ENCODE peak calls at places on chromosomes 13 and 19, in four cellular contexts. D is A549, J is K562, O is HepG2. W is an unnamed sample.

GRCh38 chr19:19051478-19052213 is 12.1 kb upstream of the SLC25A42 start:
- DNase-seq in D (no peak), J (peak), O (no peak), W (no peak)

GRCh38 chr13:82062772-82063171 is 1721.8 kb upstream of the SPRY2 start:
- DNase-seq in D (no peak), J (no peak), O (no peak), W (no peak)

GRCh38 chr19:37309834-37310575 is 60.9 kb upstream of the ZNF527 start:
- DNase-seq in D (peak), J (no peak), O (no peak), W (no peak)

GRCh38 chr13:87498681-87499080 is 172.5 kb upstream of the SLITRK5 start:
- DNase-seq in D (peak), J (no peak), O (peak), W (no peak)

GRCh38 chr13:113879017-113879416 is 15.1 kb upstream of the GAS6 start:
- DNase-seq in D (no peak), J (no peak), O (no peak), W (no peak)

GRCh38 chr13:98333481-98333880 is 156.4 kb upstream of the RNF113B start:
- DNase-seq in D (no peak), J (no peak), O (peak), W (no peak)

GRCh38 chr19:57465680-57466381 is 8.9 kb upstream of the VN1R1 start:
- DNase-seq in D (peak), J (peak), O (peak), W (peak)

GRCh38 chr19:49506575-49507105 is 5.8 kb upstream of the FCGRT start:
- DNase-seq in D (peak), J (peak), O (peak), W (peak)

GRCh38 chr19:17035842-17036424 is 9.3 kb upstream of the CPAMD8 start:
- DNase-seq in D (peak), J (peak), O (no peak), W (no peak)

GRCh38 chr19:22918221-22918620 is 84.8 kb downstream of the ZNF728 start:
- DNase-seq in D (no peak), J (no peak), O (no peak), W (no peak)

GRCh38 chr19:30664358-30665058 is 292.3 kb downstream of the ZNF536 start:
- DNase-seq in D (peak), J (peak), O (peak), W (peak)

GRCh38 chr13:105936816-105937215 is 598.6 kb downstream of the EFNB2 start:
- DNase-seq in D (no peak), J (no peak), O (no peak), W (no peak)

GRCh38 chr19:15758379-15758778 is 20.6 kb downstream of the OR10H3 start:
- DNase-seq in D (no peak), J (no peak), O (no peak), W (no peak)

GRCh38 chr19:15759962-15760565 is 22.3 kb downstream of the OR10H3 start:
- DNase-seq in D (peak), J (peak), O (peak), W (peak)
- TF ChIP-seq HMGXB4 in D (no peak), J (no peak), O (no peak), W (no peak)

GRCh38 chr13:74528751-74529513 is 394.7 kb upstream of the KLF12 start:
- DNase-seq in D (no peak), J (no peak), O (no peak), W (no peak)
- TF ChIP-seq HMGXB4 in D (no peak), J (no peak), O (no peak), W (no peak)

DNA sequence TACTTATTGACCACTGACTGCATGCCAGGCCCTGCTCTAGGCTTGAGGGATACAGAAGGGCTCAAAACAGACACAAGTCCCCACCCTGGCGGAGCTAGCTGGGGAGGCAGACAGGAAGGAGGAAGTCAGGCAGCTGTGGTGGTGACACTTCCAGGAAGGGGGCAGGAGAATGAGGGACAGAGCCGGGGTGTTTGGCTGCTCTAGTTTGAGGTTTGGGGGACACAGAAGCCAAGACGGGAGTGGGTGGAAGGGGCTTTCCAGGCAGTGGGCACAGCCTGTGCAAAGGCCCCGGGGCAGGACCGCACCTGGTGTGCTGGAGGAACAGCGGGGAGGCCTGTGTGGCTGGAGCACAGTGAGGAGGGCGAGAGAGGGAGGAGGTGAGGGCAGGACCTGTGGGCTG is 4.0 kb downstream of the MRPL54 start:
- DNase-seq in D (no peak), J (no peak), O (no peak), W (no peak)
- TF ChIP-seq HMGXB4 in D (no peak), J (no peak), O (no peak), W (no peak)

GRCh38 chr13:23558675-23559536 is 11.3 kb upstream of the TNFRSF19 start:
- DNase-seq in D (peak), J (no peak), O (peak), W (no peak)
- TF ChIP-seq HMGXB4 in D (no peak), J (no peak), O (no peak), W (no peak)

GRCh38 chr13:29706923-29707322 is 111.4 kb upstream of the SLC7A1 start:
- DNase-seq in D (no peak), J (no peak), O (no peak), W (no peak)

GRCh38 chr13:29704648-29705047 is 109.2 kb upstream of the SLC7A1 start:
- DNase-seq in D (no peak), J (no peak), O (no peak), W (no peak)

GRCh38 chr13:29702912-29703351 is 107.4 kb upstream of the SLC7A1 start:
- DNase-seq in D (peak), J (no peak), O (no peak), W (no peak)

GRCh38 chr13:29703421-29703820 is 107.9 kb upstream of the SLC7A1 start:
- DNase-seq in D (no peak), J (no peak), O (no peak), W (no peak)

DNA sequence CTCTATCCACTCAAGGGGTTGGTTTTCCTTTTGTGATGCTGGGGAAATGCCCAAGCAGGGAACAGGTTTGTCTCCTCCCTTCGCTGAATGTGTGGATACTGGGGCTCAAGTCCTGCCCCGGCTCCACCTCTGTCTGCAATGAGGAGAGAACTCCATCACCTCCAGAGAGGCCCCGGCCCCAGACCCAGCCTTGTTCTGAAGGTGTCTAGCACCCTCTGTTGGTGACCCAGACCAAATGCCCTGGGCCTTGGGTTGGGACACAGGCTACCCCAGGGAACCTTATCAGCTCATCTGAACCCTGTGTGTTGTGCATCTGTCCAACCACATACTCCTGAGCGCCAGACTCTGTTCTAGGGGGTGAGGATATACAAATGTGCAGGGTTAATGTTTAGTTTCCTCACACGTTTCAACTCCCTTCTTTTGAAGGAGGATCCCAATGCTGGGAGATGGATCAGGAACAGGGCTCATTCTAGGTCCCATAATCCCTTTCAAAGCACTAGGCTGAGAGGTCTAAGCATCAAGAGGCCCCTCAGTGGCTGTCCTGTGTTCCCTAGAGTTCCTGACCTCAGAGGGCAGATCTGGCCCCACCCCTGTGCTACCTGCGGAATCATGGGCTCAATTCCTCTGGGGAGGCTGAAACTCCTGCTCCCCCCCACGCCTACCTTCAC is 112.5 kb upstream of the SLC7A1 start:
- DNase-seq in D (peak), J (peak), O (peak), W (peak)
- TF ChIP-seq HMGXB4 in D (no peak), J (no peak), O (no peak), W (no peak)

DNA sequence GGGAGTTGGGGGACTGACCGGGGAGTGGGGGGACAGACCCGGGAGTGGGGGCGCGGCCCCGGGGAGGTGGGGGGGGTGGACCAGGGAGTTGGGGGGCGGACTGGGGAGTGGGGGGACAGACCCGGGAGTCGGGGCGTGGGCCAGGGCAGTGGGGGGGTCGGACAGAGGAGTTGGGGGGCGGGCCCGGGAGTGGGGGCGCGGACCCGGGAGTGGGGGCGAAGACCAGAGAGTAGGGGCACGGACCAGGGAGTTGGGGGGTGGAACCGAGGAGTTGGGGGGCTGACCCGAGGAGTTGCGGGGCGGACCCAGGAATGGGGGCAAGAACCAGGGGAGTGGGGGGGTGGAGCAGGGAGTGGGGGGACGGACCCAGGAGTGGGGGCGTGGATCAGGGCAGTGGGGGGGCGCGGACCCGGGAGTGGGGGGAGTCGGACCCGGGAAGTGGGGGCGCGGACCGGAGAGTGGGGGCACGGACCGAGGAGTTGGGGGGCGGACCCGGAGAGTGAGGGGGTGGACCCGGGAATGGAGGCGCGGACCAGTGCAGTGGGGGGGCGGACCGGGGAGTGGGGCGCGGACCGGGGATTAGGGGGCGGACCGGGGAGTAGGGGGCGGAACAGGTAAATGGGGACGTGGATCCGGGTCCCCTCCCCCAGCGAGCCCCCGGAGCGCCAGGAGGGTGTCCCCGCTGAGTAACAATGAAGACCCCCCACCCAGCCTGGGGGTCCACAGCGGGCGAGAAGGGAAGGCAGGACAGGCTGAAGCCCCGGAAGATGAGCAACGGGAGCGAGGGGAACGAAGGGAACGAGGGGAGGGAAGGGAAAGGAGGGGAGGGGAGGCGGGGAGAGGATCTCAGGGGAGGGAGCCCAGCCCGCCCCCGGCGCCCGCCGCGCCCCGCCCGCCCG is 589 bp downstream of the R3HDM4 start:
- DNase-seq in D (no peak), J (peak), O (no peak), W (no peak)
- TF ChIP-seq HMGXB4 in D (no peak), J (no peak), O (no peak), W (no peak)

GRCh38 chr13:35988648-35989081 is 142.5 kb downstream of the DCLK1 start:
- DNase-seq in D (no peak), J (no peak), O (no peak), W (no peak)
- TF ChIP-seq HMGXB4 in D (no peak), J (no peak), O (no peak), W (no peak)